ENCODE peak calls at places on chromosomes 5 and 9, in six cellular contexts. One of them, this sample, is unnamed.

GRCh38 chr9:98369066-98369425 is 113.6 kb upstream of the TBC1D2 start:
- DNase-seq in NB4: no peak
- DNase-seq in LoVo: no peak
- DNase-seq in NCI-H1417: no peak
- DNase-seq in activated CD4-positive, alpha-beta memory T cell treated with anti-CD3 and anti-CD28 coated beads, Interleukin-2, amount 10 ng/mL, durations not matched to agents 7 days and 5 days: no peak
- DNase-seq in mammary epithelial cell: no peak
- DNase-seq in this sample: no peak

GRCh38 chr5:143061161-143061945 is 291.2 kb downstream of the ARHGAP26 start:
- DNase-seq in NB4: no peak
- DNase-seq in LoVo: no peak
- DNase-seq in NCI-H1417: no peak
- DNase-seq in activated CD4-positive, alpha-beta memory T cell treated with anti-CD3 and anti-CD28 coated beads, Interleukin-2, amount 10 ng/mL, durations not matched to agents 7 days and 5 days: no peak
- DNase-seq in mammary epithelial cell: peak
- DNase-seq in this sample: no peak

GRCh38 chr9:73074176-73074708 is 77.4 kb upstream of the ANXA1 start:
- DNase-seq in NB4: no peak
- DNase-seq in LoVo: no peak
- DNase-seq in NCI-H1417: no peak
- DNase-seq in activated CD4-positive, alpha-beta memory T cell treated with anti-CD3 and anti-CD28 coated beads, Interleukin-2, amount 10 ng/mL, durations not matched to agents 7 days and 5 days: no peak
- DNase-seq in mammary epithelial cell: no peak
- DNase-seq in this sample: no peak

GRCh38 chr9:35515766-35516165 is 25.9 kb downstream of the RUSC2 start:
- DNase-seq in NB4: no peak
- DNase-seq in LoVo: no peak
- DNase-seq in NCI-H1417: no peak
- DNase-seq in activated CD4-positive, alpha-beta memory T cell treated with anti-CD3 and anti-CD28 coated beads, Interleukin-2, amount 10 ng/mL, durations not matched to agents 7 days and 5 days: no peak
- DNase-seq in mammary epithelial cell: no peak
- DNase-seq in this sample: no peak

GRCh38 chr5:73950441-73950873 is 324.5 kb downstream of the ARHGEF28 start:
- DNase-seq in NB4: no peak
- DNase-seq in LoVo: no peak
- DNase-seq in NCI-H1417: no peak
- DNase-seq in activated CD4-positive, alpha-beta memory T cell treated with anti-CD3 and anti-CD28 coated beads, Interleukin-2, amount 10 ng/mL, durations not matched to agents 7 days and 5 days: no peak
- DNase-seq in mammary epithelial cell: peak
- DNase-seq in this sample: no peak

GRCh38 chr5:173515526-173515925 is 100.9 kb downstream of the BOD1 start:
- DNase-seq in NB4: no peak
- DNase-seq in LoVo: no peak
- DNase-seq in NCI-H1417: no peak
- DNase-seq in activated CD4-positive, alpha-beta memory T cell treated with anti-CD3 and anti-CD28 coated beads, Interleukin-2, amount 10 ng/mL, durations not matched to agents 7 days and 5 days: no peak
- DNase-seq in mammary epithelial cell: peak
- DNase-seq in this sample: no peak

GRCh38 chr9:19998153-19998552 is 209.3 kb upstream of the SLC24A2 start:
- DNase-seq in NB4: peak
- DNase-seq in LoVo: no peak
- DNase-seq in NCI-H1417: no peak
- DNase-seq in activated CD4-positive, alpha-beta memory T cell treated with anti-CD3 and anti-CD28 coated beads, Interleukin-2, amount 10 ng/mL, durations not matched to agents 7 days and 5 days: peak
- DNase-seq in mammary epithelial cell: no peak
- DNase-seq in this sample: no peak

GRCh38 chr5:111262815-111263214 is 38.6 kb downstream of the CAMK4 start:
- DNase-seq in NB4: no peak
- DNase-seq in LoVo: no peak
- DNase-seq in NCI-H1417: no peak
- DNase-seq in activated CD4-positive, alpha-beta memory T cell treated with anti-CD3 and anti-CD28 coated beads, Interleukin-2, amount 10 ng/mL, durations not matched to agents 7 days and 5 days: no peak
- DNase-seq in mammary epithelial cell: no peak
- DNase-seq in this sample: no peak

GRCh38 chr5:132474131-132474723 is 16.3 kb downstream of the IRF1 start:
- DNase-seq in NB4: no peak
- DNase-seq in LoVo: no peak
- DNase-seq in NCI-H1417: no peak
- DNase-seq in activated CD4-positive, alpha-beta memory T cell treated with anti-CD3 and anti-CD28 coated beads, Interleukin-2, amount 10 ng/mL, durations not matched to agents 7 days and 5 days: no peak
- DNase-seq in mammary epithelial cell: no peak
- DNase-seq in this sample: no peak

GRCh38 chr5:34474573-34475021 is 181.5 kb upstream of the RAI14 start:
- DNase-seq in NB4: peak
- DNase-seq in LoVo: peak
- DNase-seq in NCI-H1417: peak
- DNase-seq in activated CD4-positive, alpha-beta memory T cell treated with anti-CD3 and anti-CD28 coated beads, Interleukin-2, amount 10 ng/mL, durations not matched to agents 7 days and 5 days: no peak
- DNase-seq in mammary epithelial cell: peak
- DNase-seq in this sample: no peak

GRCh38 chr5:150043657-150044333 is 42.6 kb downstream of the CSF1R start:
- DNase-seq in NB4: peak
- DNase-seq in LoVo: no peak
- DNase-seq in NCI-H1417: no peak
- DNase-seq in activated CD4-positive, alpha-beta memory T cell treated with anti-CD3 and anti-CD28 coated beads, Interleukin-2, amount 10 ng/mL, durations not matched to agents 7 days and 5 days: no peak
- DNase-seq in mammary epithelial cell: no peak
- DNase-seq in this sample: no peak

GRCh38 chr9:93576296-93577044 is at the start of gene PHF2:
- DNase-seq in NB4: peak
- DNase-seq in LoVo: peak
- DNase-seq in NCI-H1417: peak
- DNase-seq in activated CD4-positive, alpha-beta memory T cell treated with anti-CD3 and anti-CD28 coated beads, Interleukin-2, amount 10 ng/mL, durations not matched to agents 7 days and 5 days: peak
- DNase-seq in mammary epithelial cell: no peak
- DNase-seq in this sample: no peak

GRCh38 chr5:132773601-132774355 is 3.3 kb downstream of the SEPTIN8 start:
- DNase-seq in NB4: no peak
- DNase-seq in LoVo: no peak
- DNase-seq in NCI-H1417: no peak
- DNase-seq in activated CD4-positive, alpha-beta memory T cell treated with anti-CD3 and anti-CD28 coated beads, Interleukin-2, amount 10 ng/mL, durations not matched to agents 7 days and 5 days: no peak
- DNase-seq in mammary epithelial cell: no peak
- DNase-seq in this sample: no peak

GRCh38 chr5:151772868-151773561 is 1.3 kb downstream of the G3BP1 start:
- DNase-seq in NB4: no peak
- DNase-seq in LoVo: peak
- DNase-seq in NCI-H1417: no peak
- DNase-seq in activated CD4-positive, alpha-beta memory T cell treated with anti-CD3 and anti-CD28 coated beads, Interleukin-2, amount 10 ng/mL, durations not matched to agents 7 days and 5 days: no peak
- DNase-seq in mammary epithelial cell: peak
- DNase-seq in this sample: no peak

GRCh38 chr5:51383494-51384081 is 340 bp downstream of the ISL1 start:
- DNase-seq in NB4: no peak
- DNase-seq in LoVo: peak
- DNase-seq in NCI-H1417: peak
- DNase-seq in activated CD4-positive, alpha-beta memory T cell treated with anti-CD3 and anti-CD28 coated beads, Interleukin-2, amount 10 ng/mL, durations not matched to agents 7 days and 5 days: no peak
- DNase-seq in mammary epithelial cell: no peak
- DNase-seq in this sample: no peak

GRCh38 chr5:40134883-40135520 is 544.7 kb upstream of the PTGER4 start:
- DNase-seq in NB4: no peak
- DNase-seq in LoVo: no peak
- DNase-seq in NCI-H1417: no peak
- DNase-seq in activated CD4-positive, alpha-beta memory T cell treated with anti-CD3 and anti-CD28 coated beads, Interleukin-2, amount 10 ng/mL, durations not matched to agents 7 days and 5 days: no peak
- DNase-seq in mammary epithelial cell: no peak
- DNase-seq in this sample: no peak

GRCh38 chr5:150648294-150649107 is 8.0 kb downstream of the SYNPO start:
- DNase-seq in NB4: no peak
- DNase-seq in LoVo: no peak
- DNase-seq in NCI-H1417: no peak
- DNase-seq in activated CD4-positive, alpha-beta memory T cell treated with anti-CD3 and anti-CD28 coated beads, Interleukin-2, amount 10 ng/mL, durations not matched to agents 7 days and 5 days: no peak
- DNase-seq in mammary epithelial cell: no peak
- DNase-seq in this sample: no peak

GRCh38 chr9:120109242-120109641 is 470.7 kb downstream of the CDK5RAP2 start:
- DNase-seq in NB4: peak
- DNase-seq in LoVo: no peak
- DNase-seq in NCI-H1417: peak
- DNase-seq in activated CD4-positive, alpha-beta memory T cell treated with anti-CD3 and anti-CD28 coated beads, Interleukin-2, amount 10 ng/mL, durations not matched to agents 7 days and 5 days: no peak
- DNase-seq in mammary epithelial cell: peak
- DNase-seq in this sample: no peak

GRCh38 chr5:150607991-150608390 is 32.5 kb upstream of the SYNPO start:
- DNase-seq in NB4: no peak
- DNase-seq in LoVo: no peak
- DNase-seq in NCI-H1417: no peak
- DNase-seq in activated CD4-positive, alpha-beta memory T cell treated with anti-CD3 and anti-CD28 coated beads, Interleukin-2, amount 10 ng/mL, durations not matched to agents 7 days and 5 days: no peak
- DNase-seq in mammary epithelial cell: no peak
- DNase-seq in this sample: no peak

GRCh38 chr5:9365501-9365900 is 180.4 kb downstream of the SEMA5A start:
- DNase-seq in NB4: no peak
- DNase-seq in LoVo: no peak
- DNase-seq in NCI-H1417: no peak
- DNase-seq in activated CD4-positive, alpha-beta memory T cell treated with anti-CD3 and anti-CD28 coated beads, Interleukin-2, amount 10 ng/mL, durations not matched to agents 7 days and 5 days: no peak
- DNase-seq in mammary epithelial cell: no peak
- DNase-seq in this sample: no peak

GRCh38 chr5:72474117-72474915 is 32.9 kb downstream of the ZNF366 start:
- DNase-seq in NB4: no peak
- DNase-seq in LoVo: no peak
- DNase-seq in NCI-H1417: no peak
- DNase-seq in activated CD4-positive, alpha-beta memory T cell treated with anti-CD3 and anti-CD28 coated beads, Interleukin-2, amount 10 ng/mL, durations not matched to agents 7 days and 5 days: no peak
- DNase-seq in mammary epithelial cell: no peak
- DNase-seq in this sample: no peak

GRCh38 chr5:112755703-112756102 is 18.0 kb downstream of the APC start:
- DNase-seq in NB4: no peak
- DNase-seq in LoVo: no peak
- DNase-seq in NCI-H1417: no peak
- DNase-seq in activated CD4-positive, alpha-beta memory T cell treated with anti-CD3 and anti-CD28 coated beads, Interleukin-2, amount 10 ng/mL, durations not matched to agents 7 days and 5 days: no peak
- DNase-seq in mammary epithelial cell: no peak
- DNase-seq in this sample: no peak

GRCh38 chr9:76321185-76321828 is 72.9 kb downstream of the RFK start:
- DNase-seq in NB4: no peak
- DNase-seq in LoVo: no peak
- DNase-seq in NCI-H1417: no peak
- DNase-seq in activated CD4-positive, alpha-beta memory T cell treated with anti-CD3 and anti-CD28 coated beads, Interleukin-2, amount 10 ng/mL, durations not matched to agents 7 days and 5 days: no peak
- DNase-seq in mammary epithelial cell: no peak
- DNase-seq in this sample: no peak